ENCODE peak calls at places on chromosome 15, in eight cellular contexts. C is H4; H is activated CD8-positive, alpha-beta memory T cell treated with anti-CD3 and anti-CD28 coated beads, Interleukin-2, amount 50 U/mL, for 4 hours; M is ELR; X is activated T-helper 1 cell treated with anti-CD3 and anti-CD28 coated beads, Interleukin-12 subunit alpha, Interleukin-12 subunit beta, Interleukin-2, Interleukin-4 antibody, amounts not matched to agents 30 ng/mL and 10 ng/mL and 1 ng/mL, durations not matched to agents 14 hours and 24 hours and 36 hours; D is left colon; Q is iPS-NIHi11; A is mesenteric fat pad. U is an unnamed sample.

GRCh38 chr15:34644061-34644460 is 60.6 kb upstream of the GOLGA8B start:
- DNase-seq in C (peak; percentile 52), H (no peak), M (peak; percentile 89), X (no peak), D (no peak), Q (no peak), A (no peak), U (no peak)

GRCh38 chr15:100765458-100766224 is 114.0 kb upstream of the ALDH1A3 start:
- DNase-seq in C (no peak), H (no peak), M (no peak), X (no peak), D (no peak), Q (no peak), A (peak; percentile 82), U (no peak)

GRCh38 chr15:90177012-90177411 is 24.1 kb upstream of the SEMA4B start:
- DNase-seq in C (no peak), H (no peak), M (no peak), X (no peak), D (no peak), Q (no peak), A (no peak), U (no peak)

GRCh38 chr15:89448825-89449224 is 47.6 kb downstream of the RHCG start:
- DNase-seq in C (no peak), H (no peak), M (no peak), X (no peak), D (no peak), Q (no peak), A (no peak), U (no peak)

GRCh38 chr15:79853492-79854328 is 43.1 kb downstream of the MTHFS start:
- DNase-seq in C (peak; percentile 73), H (peak; percentile 65), M (peak; percentile 89), X (peak; percentile 43), D (peak; percentile 62), Q (peak; percentile 72), A (no peak), U (no peak)

GRCh38 chr15:78810377-78811123 is 714 bp downstream of the ADAMTS7 start:
- DNase-seq in C (no peak), H (peak; percentile 17), M (peak; percentile 48), X (no peak), D (peak; percentile 59), Q (peak; percentile 69), A (no peak), U (peak; percentile 49)

GRCh38 chr15:39598186-39598850 is 17.4 kb downstream of the THBS1 start:
- DNase-seq in C (no peak), H (no peak), M (peak; percentile 49), X (no peak), D (no peak), Q (no peak), A (no peak), U (no peak)

GRCh38 chr15:31598620-31599019 is 272.0 kb downstream of the KLF13 start:
- DNase-seq in C (peak; percentile 62), H (no peak), M (no peak), X (peak; percentile 2), D (peak; percentile 65), Q (no peak), A (no peak), U (no peak)

GRCh38 chr15:81897011-81897677 is 148.7 kb downstream of the MEX3B start:
- DNase-seq in C (peak; percentile 52), H (no peak), M (peak; percentile 49), X (no peak), D (no peak), Q (no peak), A (no peak), U (no peak)

GRCh38 chr15:35550957-35551356 is 5.0 kb upstream of the DPH6 start:
- DNase-seq in C (no peak), H (no peak), M (no peak), X (no peak), D (no peak), Q (no peak), A (no peak), U (no peak)